ENCODE peak calls at places on chromosomes 16 and 17, in six cellular contexts. One of them, this sample, is unnamed.

GRCh38 chr16:21554795-21555585 is 44.4 kb upstream of the METTL9 start:
- DNase-seq in GM12892: peak
- DNase-seq in breast epithelium: peak
- DNase-seq in transverse colon: peak
- DNase-seq in stomach: peak
- DNase-seq in GM12878: peak
- DNase-seq in this sample: peak

GRCh38 chr17:731943-732787 is at the start of gene TLCD3A:
- DNase-seq in GM12892: peak
- DNase-seq in breast epithelium: no peak
- DNase-seq in transverse colon: peak
- DNase-seq in stomach: peak
- DNase-seq in GM12878: no peak
- DNase-seq in this sample: peak

GRCh38 chr16:57029161-57030160 is 40.1 kb downstream of the NLRC5 start:
- DNase-seq in GM12892: no peak
- DNase-seq in breast epithelium: no peak
- DNase-seq in transverse colon: no peak
- DNase-seq in stomach: no peak
- DNase-seq in GM12878: no peak
- DNase-seq in this sample: peak

GRCh38 chr16:26642047-26642664 is 424.6 kb upstream of the C16orf82 start:
- DNase-seq in GM12892: no peak
- DNase-seq in breast epithelium: no peak
- DNase-seq in transverse colon: no peak
- DNase-seq in stomach: no peak
- DNase-seq in GM12878: no peak
- DNase-seq in this sample: no peak

GRCh38 chr16:67661864-67662652 is 1.3 kb downstream of the PARD6A start:
- DNase-seq in GM12892: no peak
- DNase-seq in breast epithelium: no peak
- DNase-seq in transverse colon: no peak
- DNase-seq in stomach: no peak
- DNase-seq in GM12878: no peak
- DNase-seq in this sample: peak

GRCh38 chr17:79945591-79946255 is 89.9 kb downstream of the TBC1D16 start:
- DNase-seq in GM12892: peak
- DNase-seq in breast epithelium: peak
- DNase-seq in transverse colon: no peak
- DNase-seq in stomach: no peak
- DNase-seq in GM12878: no peak
- DNase-seq in this sample: no peak

GRCh38 chr17:27236710-27237315 is 57.1 kb upstream of the WSB1 start:
- DNase-seq in GM12892: no peak
- DNase-seq in breast epithelium: peak
- DNase-seq in transverse colon: peak
- DNase-seq in stomach: peak
- DNase-seq in GM12878: no peak
- DNase-seq in this sample: no peak

GRCh38 chr16:74999208-74999682 is 421 bp downstream of the ZNRF1 start:
- DNase-seq in GM12892: peak
- DNase-seq in breast epithelium: no peak
- DNase-seq in transverse colon: peak
- DNase-seq in stomach: no peak
- DNase-seq in GM12878: no peak
- DNase-seq in this sample: peak

GRCh38 chr17:39069114-39069756 is 82.2 kb downstream of the PLXDC1 start:
- DNase-seq in GM12892: peak
- DNase-seq in breast epithelium: no peak
- DNase-seq in transverse colon: no peak
- DNase-seq in stomach: no peak
- DNase-seq in GM12878: no peak
- DNase-seq in this sample: no peak

GRCh38 chr17:41402161-41402560 is 4.8 kb upstream of the KRT31 start:
- DNase-seq in GM12892: no peak
- DNase-seq in breast epithelium: no peak
- DNase-seq in transverse colon: no peak
- DNase-seq in stomach: no peak
- DNase-seq in GM12878: no peak
- DNase-seq in this sample: no peak

GRCh38 chr16:55701442-55702319 is 45.9 kb downstream of the SLC6A2 start:
- DNase-seq in GM12892: peak
- DNase-seq in breast epithelium: no peak
- DNase-seq in transverse colon: peak
- DNase-seq in stomach: peak
- DNase-seq in GM12878: no peak
- DNase-seq in this sample: peak

GRCh38 chr16:69406780-69407331 is 17.6 kb upstream of the CYB5B start:
- DNase-seq in GM12892: no peak
- DNase-seq in breast epithelium: no peak
- DNase-seq in transverse colon: no peak
- DNase-seq in stomach: no peak
- DNase-seq in GM12878: no peak
- DNase-seq in this sample: no peak

GRCh38 chr17:64153565-64153964 is 23.6 kb upstream of the ERN1 start:
- DNase-seq in GM12892: no peak
- DNase-seq in breast epithelium: no peak
- DNase-seq in transverse colon: no peak
- DNase-seq in stomach: no peak
- DNase-seq in GM12878: no peak
- DNase-seq in this sample: no peak

GRCh38 chr17:64154321-64155089 is 24.6 kb upstream of the ERN1 start:
- DNase-seq in GM12892: no peak
- DNase-seq in breast epithelium: no peak
- DNase-seq in transverse colon: no peak
- DNase-seq in stomach: no peak
- DNase-seq in GM12878: no peak
- DNase-seq in this sample: no peak

GRCh38 chr17:64150237-64151015 is 20.5 kb upstream of the ERN1 start:
- DNase-seq in GM12892: no peak
- DNase-seq in breast epithelium: peak
- DNase-seq in transverse colon: no peak
- DNase-seq in stomach: peak
- DNase-seq in GM12878: no peak
- DNase-seq in this sample: no peak

GRCh38 chr17:64151016-64151368 is 21.0 kb upstream of the ERN1 start:
- DNase-seq in GM12892: no peak
- DNase-seq in breast epithelium: no peak
- DNase-seq in transverse colon: no peak
- DNase-seq in stomach: no peak
- DNase-seq in GM12878: no peak
- DNase-seq in this sample: no peak

GRCh38 chr17:64152428-64153125 is 22.6 kb upstream of the ERN1 start:
- DNase-seq in GM12892: no peak
- DNase-seq in breast epithelium: no peak
- DNase-seq in transverse colon: no peak
- DNase-seq in stomach: no peak
- DNase-seq in GM12878: no peak
- DNase-seq in this sample: no peak
- TF ChIP-seq POLR2AphosphoS5 in GM12892: no peak
- TF ChIP-seq POLR2AphosphoS5 in breast epithelium: no peak
- TF ChIP-seq POLR2AphosphoS5 in transverse colon: no peak
- TF ChIP-seq POLR2AphosphoS5 in stomach: no peak
- TF ChIP-seq POLR2AphosphoS5 in GM12878: no peak
- TF ChIP-seq POLR2AphosphoS5 in this sample: no peak

GRCh38 chr17:49229805-49230600 is 584 bp downstream of the PHOSPHO1 start:
- DNase-seq in GM12892: no peak
- DNase-seq in breast epithelium: no peak
- DNase-seq in transverse colon: no peak
- DNase-seq in stomach: no peak
- DNase-seq in GM12878: no peak
- DNase-seq in this sample: peak

GRCh38 chr17:49226771-49227435 is 3.7 kb downstream of the PHOSPHO1 start:
- DNase-seq in GM12892: no peak
- DNase-seq in breast epithelium: no peak
- DNase-seq in transverse colon: no peak
- DNase-seq in stomach: no peak
- DNase-seq in GM12878: no peak
- DNase-seq in this sample: no peak

GRCh38 chr17:49225554-49226236 is 4.9 kb downstream of the PHOSPHO1 start:
- DNase-seq in GM12892: no peak
- DNase-seq in breast epithelium: no peak
- DNase-seq in transverse colon: no peak
- DNase-seq in stomach: no peak
- DNase-seq in GM12878: no peak
- DNase-seq in this sample: no peak

GRCh38 chr17:49229076-49229804 is 1.3 kb downstream of the PHOSPHO1 start:
- DNase-seq in GM12892: no peak
- DNase-seq in breast epithelium: no peak
- DNase-seq in transverse colon: no peak
- DNase-seq in stomach: no peak
- DNase-seq in GM12878: no peak
- DNase-seq in this sample: no peak

DNA sequence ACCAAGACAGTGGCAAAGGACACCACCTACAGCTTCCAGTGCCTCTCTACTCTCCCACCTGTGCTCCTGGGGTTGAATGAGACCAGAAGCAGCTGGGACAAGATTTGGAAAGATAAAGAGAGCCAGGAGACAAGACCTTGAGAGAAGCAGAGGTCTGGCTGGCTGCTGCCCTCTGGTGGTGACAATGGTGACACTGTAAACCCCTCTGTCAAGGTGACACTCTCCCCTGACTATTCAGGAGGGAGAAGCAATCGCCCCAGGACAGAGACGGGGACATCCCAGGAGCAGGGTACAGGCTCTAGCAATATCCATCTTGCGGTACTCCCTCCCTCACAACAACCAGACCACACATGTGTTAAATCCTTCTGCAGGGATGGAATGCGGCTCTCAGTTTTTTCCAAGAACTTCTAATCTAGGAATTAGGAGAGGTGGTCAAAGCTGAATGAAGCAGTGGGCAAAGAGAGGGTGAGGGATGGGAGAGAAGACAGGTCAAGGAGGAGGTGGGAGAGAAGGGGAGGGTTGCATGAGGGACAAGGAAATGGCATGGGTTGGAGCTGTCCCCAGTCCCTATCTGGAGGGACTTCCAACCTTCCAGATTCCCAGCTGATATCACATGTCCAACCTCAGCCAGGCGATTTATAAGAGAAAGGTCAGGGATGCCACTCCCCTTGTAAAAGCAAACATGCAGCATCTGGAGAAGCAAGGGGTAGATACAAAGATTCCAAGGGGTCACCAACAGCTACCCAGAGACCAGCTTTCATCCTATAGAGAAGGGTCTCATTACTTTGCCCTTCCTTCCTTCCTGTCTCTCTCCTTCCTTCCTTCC is 2.9 kb downstream of the PHOSPHO1 start:
- DNase-seq in GM12892: peak
- DNase-seq in breast epithelium: no peak
- DNase-seq in transverse colon: peak
- DNase-seq in stomach: peak
- DNase-seq in GM12878: no peak
- DNase-seq in this sample: peak
- TF ChIP-seq POLR2A in GM12892: peak
- TF ChIP-seq POLR2A in breast epithelium: no peak
- TF ChIP-seq POLR2A in transverse colon: no peak
- TF ChIP-seq POLR2A in stomach: no peak
- TF ChIP-seq POLR2A in GM12878: no peak
- TF ChIP-seq POLR2A in this sample: no peak

DNA sequence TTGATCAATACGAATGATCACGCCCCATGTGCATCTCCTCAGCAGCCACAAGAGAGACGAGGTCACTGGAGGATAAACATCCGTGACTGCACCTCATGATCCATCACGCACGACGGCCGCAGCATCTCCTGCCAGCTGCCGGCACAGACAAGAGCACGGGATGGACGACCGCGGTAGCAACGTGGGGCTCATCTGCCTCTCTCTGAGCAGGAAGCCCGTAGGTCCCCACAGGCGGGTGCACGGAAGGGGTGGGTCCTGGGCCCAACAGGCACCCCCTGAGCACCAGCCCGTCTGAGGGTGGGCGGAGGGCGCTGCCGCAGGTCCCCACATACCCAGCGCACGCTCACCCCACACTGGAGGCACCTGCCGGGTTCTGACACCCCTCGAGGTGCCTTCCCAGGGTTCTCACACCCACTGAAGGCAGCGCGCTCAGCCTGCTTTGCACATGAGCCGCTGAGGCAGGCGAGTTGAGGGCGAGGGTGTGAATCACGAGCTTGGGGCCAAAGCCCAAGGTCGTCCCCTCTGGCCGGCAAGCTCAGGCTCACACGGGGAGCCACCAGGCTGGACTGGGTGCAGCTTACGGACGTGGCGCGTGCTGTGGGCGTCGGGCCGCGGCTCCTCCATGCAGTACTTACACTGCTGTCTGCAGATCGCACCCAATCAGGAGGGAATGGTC is 12.2 kb upstream of the CDH15 start:
- DNase-seq in GM12892: no peak
- DNase-seq in breast epithelium: no peak
- DNase-seq in transverse colon: no peak
- DNase-seq in stomach: no peak
- DNase-seq in GM12878: no peak
- DNase-seq in this sample: no peak
- TF ChIP-seq POLR2AphosphoS5 in GM12892: no peak
- TF ChIP-seq POLR2AphosphoS5 in breast epithelium: no peak
- TF ChIP-seq POLR2AphosphoS5 in transverse colon: no peak
- TF ChIP-seq POLR2AphosphoS5 in stomach: no peak
- TF ChIP-seq POLR2AphosphoS5 in GM12878: no peak
- TF ChIP-seq POLR2AphosphoS5 in this sample: peak

DNA sequence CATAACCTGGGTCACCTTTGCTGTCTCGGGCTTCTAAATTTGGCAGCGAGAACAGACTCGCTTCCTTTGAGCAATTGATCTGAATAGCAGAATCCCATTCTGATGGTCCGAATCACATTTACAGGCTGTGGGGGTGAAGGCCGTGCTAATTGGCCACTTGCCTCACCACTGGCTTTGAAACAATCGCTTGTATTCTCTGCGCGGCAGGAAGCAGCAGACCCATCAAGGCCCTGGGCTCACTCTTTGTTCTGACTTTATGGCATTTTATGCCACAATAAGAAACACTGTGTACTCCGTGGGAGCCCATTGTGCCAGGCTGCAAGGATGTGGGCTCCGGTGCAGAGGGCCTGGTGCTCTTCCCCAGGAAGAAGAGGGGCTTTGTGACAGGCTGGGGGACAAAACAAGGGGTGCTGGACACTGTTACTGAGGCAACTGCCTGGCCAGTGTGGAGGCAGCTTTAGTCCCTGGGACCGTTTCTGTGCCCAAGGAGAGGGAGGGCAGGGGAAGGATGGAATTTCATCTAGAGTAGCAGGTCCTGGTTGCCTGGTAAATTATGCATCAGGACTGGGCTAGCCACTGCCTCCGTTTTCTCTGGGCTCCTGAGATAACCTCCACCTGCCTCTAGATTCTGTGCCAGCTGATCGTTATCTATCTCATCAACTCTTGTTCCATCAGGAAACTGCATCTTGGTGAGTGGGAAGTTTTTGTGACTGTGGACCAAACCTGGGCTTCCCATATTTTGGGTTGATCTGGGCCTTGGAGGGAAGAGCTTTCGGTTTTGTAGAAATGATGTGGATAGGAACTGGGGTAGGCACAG is 78.5 kb downstream of the MRC2 start:
- DNase-seq in GM12892: no peak
- DNase-seq in breast epithelium: no peak
- DNase-seq in transverse colon: no peak
- DNase-seq in stomach: no peak
- DNase-seq in GM12878: no peak
- DNase-seq in this sample: peak
- TF ChIP-seq POLR2A in GM12892: no peak
- TF ChIP-seq POLR2A in breast epithelium: no peak
- TF ChIP-seq POLR2A in transverse colon: no peak
- TF ChIP-seq POLR2A in stomach: no peak
- TF ChIP-seq POLR2A in GM12878: no peak
- TF ChIP-seq POLR2A in this sample: no peak

GRCh38 chr16:63096857-63097256 is 1060.6 kb upstream of the CDH8 start:
- DNase-seq in GM12892: no peak
- DNase-seq in breast epithelium: no peak
- DNase-seq in transverse colon: no peak
- DNase-seq in stomach: no peak
- DNase-seq in GM12878: no peak
- DNase-seq in this sample: no peak
- TF ChIP-seq POLR2AphosphoS5 in GM12892: no peak
- TF ChIP-seq POLR2AphosphoS5 in breast epithelium: no peak
- TF ChIP-seq POLR2AphosphoS5 in transverse colon: no peak
- TF ChIP-seq POLR2AphosphoS5 in stomach: no peak
- TF ChIP-seq POLR2AphosphoS5 in GM12878: no peak
- TF ChIP-seq POLR2AphosphoS5 in this sample: no peak

This sample was measured in spleen.